ENCODE peak calls at places on chromosomes 7 and 10, in four cellular contexts. A, L, I and Y are unnamed samples.

GRCh38 chr7:99368750-99369389 is 5.7 kb upstream of the ARPC1B start:
- DNase-seq in I (no peak), A (no peak), L (no peak), Y (no peak)

GRCh38 chr7:20559883-20560282 is 55.6 kb upstream of the ABCB5 start:
- DNase-seq in L (no peak), I (no peak), A (no peak), Y (no peak)

GRCh38 chr10:64476520-64476919 is 955.3 kb downstream of the REEP3 start:
- DNase-seq in L (no peak), I (no peak), A (no peak), Y (no peak)

GRCh38 chr10:129888784-129889616 is 75.1 kb downstream of the EBF3 start:
- DNase-seq in I (no peak), L (peak; percentile 89), A (no peak), Y (peak; percentile 60)

GRCh38 chr10:32413513-32413912 is 32.4 kb upstream of the CCDC7 start:
- DNase-seq in A (no peak), L (no peak), I (no peak), Y (no peak)

GRCh38 chr10:82378146-82378545 is 503.2 kb downstream of the NRG3 start:
- DNase-seq in A (no peak), I (peak; percentile 56), L (peak; percentile 42), Y (no peak)

GRCh38 chr7:12422449-12423320 is 19.0 kb upstream of the VWDE start:
- DNase-seq in I (no peak), A (no peak), L (no peak), Y (no peak)

GRCh38 chr7:130875265-130875741 is 141.3 kb upstream of the KLF14 start:
- DNase-seq in I (peak; percentile 61), A (no peak), L (peak; percentile 71), Y (peak; percentile 45)

GRCh38 chr7:41785840-41786239 is 83.0 kb upstream of the INHBA start:
- DNase-seq in I (no peak), L (no peak), A (no peak), Y (no peak)

GRCh38 chr10:104520653-104521052 is 120.4 kb upstream of the SORCS3 start:
- DNase-seq in L (no peak), A (no peak), I (no peak), Y (no peak)

GRCh38 chr10:58517481-58518355 is 5.0 kb downstream of the BICC1 start:
- DNase-seq in A (no peak), L (no peak), I (no peak), Y (no peak)

GRCh38 chr10:21184984-21185383 is 287.9 kb upstream of the NEBL start:
- DNase-seq in L (no peak), I (no peak), A (no peak), Y (no peak)

GRCh38 chr7:38215734-38216670 is 38.0 kb downstream of the STARD3NL start:
- DNase-seq in I (peak; percentile 81), A (peak; percentile 51), L (peak; percentile 77), Y (peak; percentile 55)

GRCh38 chr7:38220452-38220851 is 42.4 kb downstream of the STARD3NL start:
- DNase-seq in A (no peak), I (no peak), L (no peak), Y (no peak)

GRCh38 chr7:38215115-38215514 is 37.1 kb downstream of the STARD3NL start:
- DNase-seq in A (no peak), I (no peak), L (no peak), Y (no peak)

GRCh38 chr7:38222481-38223096 is 44.5 kb downstream of the STARD3NL start:
- DNase-seq in A (no peak), I (no peak), L (peak; percentile 50), Y (no peak)

GRCh38 chr7:38217672-38218071 is 39.6 kb downstream of the STARD3NL start:
- DNase-seq in L (no peak), I (no peak), A (no peak), Y (no peak)
- H3K27ac ChIP-seq in L (no peak overlapping the region), I (no peak overlapping the region), A (no peak overlapping the region), Y (no peak overlapping the region)

GRCh38 chr10:7707102-7707501 is 4.0 kb downstream of the ITIH2 start:
- DNase-seq in A (no peak), L (no peak), I (no peak), Y (no peak)
- H3K36me3 ChIP-seq in A (no peaks in the 10 kb centered on the region), L (no peaks in the 10 kb centered on the region), I (no peaks in the 10 kb centered on the region), Y (no peaks in the 10 kb centered on the region)

GRCh38 chr10:23338886-23339285 is 5.7 kb downstream of the C10orf67 start:
- DNase-seq in I (no peak), A (no peak), L (no peak), Y (no peak)

GRCh38 chr10:23337616-23338015 is 7.0 kb downstream of the C10orf67 start:
- DNase-seq in I (no peak), A (no peak), L (no peak), Y (no peak)

GRCh38 chr10:23340346-23340745 is 4.3 kb downstream of the C10orf67 start:
- DNase-seq in L (no peak), I (no peak), A (no peak), Y (no peak)

GRCh38 chr10:23341004-23341403 is 3.6 kb downstream of the C10orf67 start:
- DNase-seq in L (no peak), A (no peak), I (no peak), Y (no peak)

DNA sequence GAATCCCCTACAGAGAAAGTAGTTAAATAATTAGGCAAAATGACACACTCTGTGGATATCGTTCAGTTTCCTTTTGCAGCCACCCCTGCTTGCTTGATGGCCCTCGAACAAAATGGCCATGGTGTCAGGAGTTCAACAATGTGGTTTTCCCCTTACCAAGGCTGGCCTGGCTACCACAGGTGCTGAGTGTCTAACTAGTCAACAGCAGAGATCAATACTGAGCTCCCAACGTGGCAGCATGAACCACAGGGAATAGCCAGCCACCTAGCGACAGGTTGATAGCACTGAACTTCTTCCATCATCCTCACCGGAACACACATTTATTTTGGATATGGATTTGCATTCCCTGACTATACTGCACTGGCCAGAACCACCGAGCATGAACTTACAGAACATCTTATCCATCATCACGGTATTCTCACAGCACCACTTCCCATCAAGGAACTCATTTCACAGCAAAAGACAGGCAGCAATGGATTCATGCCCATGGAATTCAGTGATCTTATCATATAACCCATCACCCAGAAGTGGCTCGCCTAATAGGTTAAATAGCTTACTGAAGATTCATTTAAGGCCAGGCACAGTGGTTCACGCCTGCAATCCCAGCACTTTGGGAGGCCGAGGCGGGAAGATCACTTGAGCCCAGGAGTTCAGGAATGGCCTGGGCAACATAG is 6.3 kb downstream of the C10orf67 start:
- DNase-seq in L (no peak), A (no peak), I (no peak), Y (no peak)
- TF ChIP-seq CTCF in L (no peak), A (no peak), I (no peak), Y (no peak)

GRCh38 chr7:43653466-43653865 is 70.6 kb downstream of the STK17A start:
- DNase-seq in A (no peak), I (no peak), L (no peak), Y (no peak)
- H3K27ac ChIP-seq in A (no peak overlapping the region), I (no peak overlapping the region), L (no peak overlapping the region), Y (no peak overlapping the region)